ENCODE peak calls at places on chromosomes 2 and 18, in eight cellular contexts. A is GM23338, U is neural progenitor cell, T is GM23248, L is OCI-LY7, O is HCT116, J is SK-N-SH, W is MM.1S. P is an unnamed sample.

GRCh38 chr18:21997207-21998143 is 171.9 kb upstream of the GATA6 start:
- DNase-seq in A (peak; percentile 78), U (peak; percentile 70), T (peak; percentile 53), L (peak; percentile 49), O (peak; percentile 48), J (peak; percentile 53), W (peak; percentile 51), P (peak; percentile 75)

GRCh38 chr2:147170932-147171331 is 673.9 kb upstream of the ACVR2A start:
- DNase-seq in A (no peak), U (no peak), T (no peak), L (no peak), O (no peak), J (no peak), W (no peak), P (no peak)

GRCh38 chr2:231627384-231628156 is 34.9 kb downstream of the TEX44 start:
- DNase-seq in A (peak; percentile 15), U (no peak), T (peak; percentile 60), L (no peak), O (no peak), J (no peak), W (no peak), P (no peak)

GRCh38 chr2:230961091-230961491 is 34.8 kb upstream of the SPATA3 start:
- DNase-seq in A (no peak), U (no peak), T (no peak), L (no peak), O (no peak), J (no peak), W (no peak), P (no peak)

GRCh38 chr2:159711562-159712193 is 628 bp upstream of the MARCHF7 start:
- DNase-seq in A (no peak), U (no peak), T (no peak), L (no peak), O (no peak), J (no peak), W (no peak), P (no peak)

GRCh38 chr2:65397122-65397521 is 35.3 kb downstream of the SPRED2 start:
- DNase-seq in A (no peak), U (no peak), T (peak; percentile 62), L (no peak), O (no peak), J (no peak), W (no peak), P (no peak)

GRCh38 chr2:127622561-127623387 is 23.2 kb upstream of the GPR17 start:
- DNase-seq in A (no peak), U (no peak), T (no peak), L (no peak), O (no peak), J (peak; percentile 27), W (no peak), P (no peak)

GRCh38 chr2:24855703-24856102 is 62.5 kb downstream of the CENPO start:
- DNase-seq in A (no peak), U (peak; percentile 23), T (peak; percentile 76), L (no peak), O (no peak), J (no peak), W (no peak), P (peak; percentile 67)

GRCh38 chr18:13538630-13539029 is 187.7 kb downstream of the FAM210A start:
- DNase-seq in A (no peak), U (no peak), T (no peak), L (no peak), O (no peak), J (no peak), W (no peak), P (no peak)

GRCh38 chr2:185689906-185690539 is 48.6 kb upstream of the FSIP2 start:
- DNase-seq in A (no peak), U (no peak), T (no peak), L (no peak), O (peak; percentile 13), J (no peak), W (no peak), P (no peak)

GRCh38 chr2:120749506-120750431 is 14.1 kb downstream of the GLI2 start:
- DNase-seq in A (no peak), U (peak; percentile 61), T (peak; percentile 40), L (no peak), O (no peak), J (no peak), W (no peak), P (no peak)

GRCh38 chr2:240287496-240288086 is 147.1 kb upstream of the OTOS start:
- DNase-seq in A (no peak), U (no peak), T (no peak), L (no peak), O (no peak), J (peak; percentile 62), W (no peak), P (no peak)

DNA sequence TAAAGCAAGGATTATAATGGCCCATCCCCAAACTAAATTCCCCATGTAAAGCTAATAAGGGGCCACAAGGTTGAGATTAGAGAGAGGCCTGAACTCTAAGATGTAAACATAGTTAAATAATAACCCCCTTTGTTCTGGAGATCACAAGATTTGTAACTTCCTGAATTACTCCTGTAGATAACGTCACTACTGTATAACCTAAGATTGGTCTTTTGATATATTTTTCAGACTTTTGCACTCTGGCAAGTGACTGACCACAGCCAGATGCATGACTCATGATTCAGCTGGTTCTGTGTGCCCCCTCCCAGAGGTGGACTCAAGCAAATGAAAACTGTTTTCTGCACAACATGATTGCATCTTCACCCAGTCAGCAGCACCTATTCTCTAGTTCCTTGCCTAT is 686.0 kb upstream of the DDX18 start:
- DNase-seq in A (no peak), U (no peak), T (no peak), L (no peak), O (no peak), J (no peak), W (no peak), P (peak; percentile 71)
- H2AFZ ChIP-seq in A (no peak overlapping the region), U (no peak overlapping the region), T (no peak overlapping the region), L (no peak overlapping the region), O (no peak overlapping the region), J (no peak overlapping the region), W (no peak overlapping the region), P (no peak overlapping the region)

DNA sequence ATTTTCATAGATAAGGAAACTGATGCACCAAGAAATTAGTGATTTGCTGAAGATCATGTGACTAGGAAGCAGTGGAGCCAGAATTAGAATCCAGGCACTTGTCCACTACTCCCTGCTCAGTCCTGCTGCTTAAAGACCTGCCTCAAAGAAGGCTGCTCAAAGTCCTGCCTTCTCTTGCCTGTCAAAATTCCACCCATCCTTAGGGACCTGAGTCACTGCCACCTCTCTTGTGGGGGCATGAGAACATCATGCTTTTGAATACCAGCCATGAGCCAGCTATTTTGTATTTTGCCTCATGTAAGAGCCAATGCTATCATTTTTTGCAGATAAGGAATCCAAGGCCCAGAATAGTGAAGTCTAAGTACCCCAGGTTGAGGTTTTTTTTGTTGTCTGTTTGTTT is 47.1 kb downstream of the DDX1 start:
- DNase-seq in A (no peak), U (no peak), T (peak; percentile 75), L (no peak), O (no peak), J (no peak), W (no peak), P (no peak)
- TF ChIP-seq EZH2phosphoT487 in A (no peak), U (no peak), T (no peak), L (no peak), O (no peak), J (no peak), W (no peak), P (no peak)

GRCh38 chr2:217216316-217216715 is 356.5 kb upstream of the TNP1 start:
- DNase-seq in A (no peak), U (no peak), T (no peak), L (no peak), O (no peak), J (no peak), W (no peak), P (no peak)

GRCh38 chr2:217216982-217217381 is 357.1 kb upstream of the TNP1 start:
- DNase-seq in A (no peak), U (no peak), T (no peak), L (no peak), O (no peak), J (no peak), W (no peak), P (no peak)

GRCh38 chr2:217218269-217219140 is 358.6 kb upstream of the TNP1 start:
- DNase-seq in A (no peak), U (no peak), T (peak; percentile 84), L (no peak), O (no peak), J (no peak), W (peak; percentile 58), P (no peak)

GRCh38 chr2:217219141-217219505 is 359.3 kb upstream of the TNP1 start:
- DNase-seq in A (no peak), U (no peak), T (peak; percentile 51), L (no peak), O (no peak), J (no peak), W (no peak), P (no peak)

GRCh38 chr2:217215877-217216276 is 356.0 kb upstream of the TNP1 start:
- DNase-seq in A (no peak), U (no peak), T (no peak), L (no peak), O (no peak), J (no peak), W (no peak), P (no peak)
- H2AFZ ChIP-seq in A (no peak overlapping the region), U (no peak overlapping the region), T (no peak overlapping the region), L (no peak overlapping the region), O (no peak overlapping the region), J (no peak overlapping the region), W (no peak overlapping the region), P (no peak overlapping the region)

GRCh38 chr2:143953386-143953785 is 566.5 kb downstream of the ZEB2 start:
- DNase-seq in A (no peak), U (no peak), T (no peak), L (no peak), O (no peak), J (no peak), W (no peak), P (no peak)

GRCh38 chr2:143954208-143954607 is 565.7 kb downstream of the ZEB2 start:
- DNase-seq in A (no peak), U (no peak), T (peak; percentile 62), L (no peak), O (no peak), J (no peak), W (no peak), P (no peak)

GRCh38 chr2:143954844-143955243 is 565.1 kb downstream of the ZEB2 start:
- DNase-seq in A (no peak), U (no peak), T (no peak), L (no peak), O (no peak), J (no peak), W (no peak), P (no peak)

GRCh38 chr2:143960177-143960576 is 559.7 kb downstream of the ZEB2 start:
- DNase-seq in A (no peak), U (no peak), T (peak; percentile 60), L (no peak), O (no peak), J (no peak), W (no peak), P (no peak)

DNA sequence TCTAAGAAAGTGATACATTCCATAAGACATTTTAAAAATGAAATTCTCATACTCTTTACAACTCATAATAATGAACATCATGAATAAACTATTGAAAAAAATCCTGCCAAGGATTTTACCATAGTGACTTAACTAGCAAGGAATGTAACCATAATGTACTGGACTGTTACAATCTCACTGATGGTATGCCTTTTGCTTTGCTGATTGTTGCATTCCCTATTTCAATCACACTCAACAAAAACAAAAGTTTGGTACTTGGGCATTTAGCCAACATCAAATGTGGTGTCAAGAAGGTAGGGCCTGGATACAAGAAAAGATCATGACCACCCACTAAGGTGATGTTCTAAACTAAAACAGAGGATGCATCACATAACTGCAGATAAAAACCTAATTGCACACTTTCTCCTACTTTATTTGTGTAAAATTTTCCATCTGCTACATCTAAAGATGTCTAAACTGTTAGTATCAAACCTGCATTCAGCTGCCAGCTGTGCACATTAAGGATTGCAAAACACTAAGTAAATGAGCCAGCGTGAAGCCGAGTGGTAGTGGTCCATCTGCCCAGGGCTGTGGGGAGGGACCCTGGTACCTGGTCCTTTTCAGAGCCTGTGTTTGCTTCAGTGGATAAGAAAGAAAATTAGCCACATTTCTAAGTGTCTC is 564.4 kb downstream of the ZEB2 start:
- DNase-seq in A (no peak), U (no peak), T (peak; percentile 77), L (no peak), O (no peak), J (no peak), W (no peak), P (no peak)
- TF ChIP-seq EZH2phosphoT487 in A (no peak), U (no peak), T (no peak), L (no peak), O (no peak), J (no peak), W (no peak), P (no peak)

P was measured in hepatocyte.